ENCODE peak calls at places on chromosomes 12 and 14, in six cellular contexts. H is GM12878, P is endothelial cell of umbilical vein, T is A549, Q is K562, F is HepG2. U is an unnamed sample.

GRCh38 chr14:25411933-25412757 is 362.2 kb upstream of the STXBP6 start:
- DNase-seq in F (no peak), T (no peak), H (no peak), Q (peak), P (no peak), U (peak)

GRCh38 chr12:124864326-124864752 is 675 bp upstream of the SCARB1 start:
- DNase-seq in T (no peak), H (no peak), P (no peak), Q (no peak), F (no peak), U (no peak)

GRCh38 chr12:54529581-54529980 is 19.8 kb upstream of the PDE1B start:
- DNase-seq in T (no peak), F (no peak), P (no peak), H (no peak), Q (no peak), U (no peak)

GRCh38 chr12:56488041-56488955 is at the start of gene GLS2:
- DNase-seq in H (peak), F (peak), P (peak), T (peak), Q (peak), U (no peak)

GRCh38 chr12:65881348-65881961 is 57.2 kb downstream of the HMGA2 start:
- DNase-seq in H (no peak), P (no peak), T (no peak), Q (no peak), F (no peak), U (peak)

GRCh38 chr14:74763803-74764531 is 851 bp downstream of the YLPM1 start:
- DNase-seq in P (peak), H (no peak), F (no peak), T (no peak), Q (no peak), U (peak)

GRCh38 chr12:122992386-122992785 is 11.9 kb downstream of the ARL6IP4 start:
- DNase-seq in Q (no peak), H (no peak), T (no peak), P (no peak), F (no peak), U (no peak)

GRCh38 chr12:75602111-75602510 is 90.7 kb upstream of the KRR1 start:
- DNase-seq in H (no peak), T (no peak), Q (no peak), P (no peak), F (no peak), U (no peak)

GRCh38 chr12:34603382-34604035 is 581.2 kb downstream of the ALG10 start:
- DNase-seq in Q (peak), P (no peak), H (no peak), F (no peak), T (no peak), U (no peak)

GRCh38 chr14:72104011-72104613 is 171.9 kb downstream of the RGS6 start:
- DNase-seq in P (no peak), T (peak), H (no peak), F (no peak), Q (peak), U (peak)

GRCh38 chr12:12800406-12801180 is 12.6 kb upstream of the DDX47 start:
- DNase-seq in F (no peak), T (no peak), P (no peak), Q (no peak), H (no peak), U (no peak)

GRCh38 chr12:47741340-47741703 is 16.0 kb upstream of the ENDOU start:
- DNase-seq in F (no peak), H (no peak), T (no peak), P (peak), Q (no peak), U (peak)

GRCh38 chr12:5830121-5830520 is 114.9 kb downstream of the ANO2 start:
- DNase-seq in T (no peak), H (no peak), F (no peak), P (no peak), Q (no peak), U (peak)

GRCh38 chr14:52936437-52936836 is 14.4 kb downstream of the FERMT2 start:
- DNase-seq in Q (no peak), T (no peak), F (no peak), P (no peak), H (no peak), U (no peak)

GRCh38 chr14:75022655-75023054 is 19.9 kb downstream of the EIF2B2 start:
- DNase-seq in P (peak), Q (peak), H (no peak), T (peak), F (peak), U (peak)

GRCh38 chr12:69348162-69348938 is at the start of gene LYZ:
- DNase-seq in Q (no peak), H (no peak), F (peak), P (no peak), T (no peak), U (peak)

GRCh38 chr12:123061806-123062205 is 81.3 kb downstream of the ARL6IP4 start:
- DNase-seq in P (no peak), H (no peak), T (no peak), F (no peak), Q (no peak), U (no peak)

GRCh38 chr14:68749487-68750475 is 43.1 kb downstream of the ZFP36L1 start:
- DNase-seq in F (no peak), Q (peak), T (no peak), P (no peak), H (no peak), U (no peak)

GRCh38 chr12:74620932-74621331 is 83.3 kb downstream of the ATXN7L3B start:
- DNase-seq in F (no peak), T (no peak), H (no peak), P (no peak), Q (no peak), U (no peak)

GRCh38 chr12:71661977-71662522 is 1.6 kb downstream of the ZFC3H1 start:
- DNase-seq in P (peak), H (no peak), T (no peak), F (no peak), Q (no peak), U (no peak)

GRCh38 chr12:49627752-49628360 is 4.5 kb downstream of the PRPF40B start:
- DNase-seq in H (no peak), P (peak), T (no peak), Q (no peak), F (no peak), U (no peak)

GRCh38 chr12:116136340-116136739 is 141.2 kb downstream of the MED13L start:
- DNase-seq in H (no peak), T (no peak), F (no peak), Q (no peak), P (peak), U (peak)

GRCh38 chr14:93944348-93945069 is 17.4 kb downstream of the FAM181A start:
- DNase-seq in F (no peak), Q (no peak), P (no peak), H (no peak), T (no peak), U (no peak)

GRCh38 chr12:91219511-91219910 is 36.9 kb upstream of the DCN start:
- DNase-seq in F (no peak), Q (no peak), H (no peak), P (no peak), T (no peak), U (no peak)

DNA sequence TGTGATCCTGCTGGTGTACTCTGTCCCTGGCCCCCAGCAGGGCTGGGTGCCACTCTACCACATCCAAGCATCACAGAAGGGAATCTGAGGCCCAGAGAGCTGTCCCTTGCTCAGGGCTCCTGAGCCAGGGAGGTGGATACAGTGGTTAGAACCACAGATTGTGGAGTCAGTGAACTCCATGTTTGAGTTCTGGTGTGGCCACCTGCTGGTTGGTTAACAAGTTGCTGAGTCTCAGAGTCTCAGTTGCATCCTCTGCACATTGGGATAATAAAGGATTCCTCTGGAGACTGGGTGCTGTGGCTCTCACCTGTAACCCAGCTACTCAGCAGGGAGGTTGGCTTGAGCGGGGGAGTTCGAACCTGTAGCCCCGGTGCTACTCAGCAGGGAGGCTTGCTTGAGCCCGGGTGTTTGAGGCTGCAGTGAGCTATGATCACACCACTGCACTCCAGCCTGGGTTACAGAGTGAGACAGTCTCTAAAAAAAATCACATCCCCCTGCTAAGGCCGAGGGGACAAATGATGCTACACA is 39.4 kb downstream of the MVK start:
- DNase-seq in Q (peak), F (peak), P (no peak), H (no peak), T (peak), U (peak)
- TF ChIP-seq MYC in Q (no peak), F (no peak), P (no peak), H (no peak), T (no peak), U (no peak)

GRCh38 chr14:85310491-85311272 is 219.3 kb upstream of the FLRT2 start:
- DNase-seq in H (no peak), T (no peak), F (no peak), P (peak), Q (no peak), U (no peak)

GRCh38 chr14:85316701-85317100 is 213.2 kb upstream of the FLRT2 start:
- DNase-seq in Q (no peak), T (no peak), H (no peak), F (no peak), P (no peak), U (no peak)

GRCh38 chr14:85315891-85316290 is 214.1 kb upstream of the FLRT2 start:
- DNase-seq in T (no peak), Q (no peak), F (no peak), H (no peak), P (no peak), U (no peak)

GRCh38 chr14:85315290-85315689 is 214.7 kb upstream of the FLRT2 start:
- DNase-seq in Q (no peak), T (no peak), H (no peak), F (no peak), P (no peak), U (no peak)

DNA sequence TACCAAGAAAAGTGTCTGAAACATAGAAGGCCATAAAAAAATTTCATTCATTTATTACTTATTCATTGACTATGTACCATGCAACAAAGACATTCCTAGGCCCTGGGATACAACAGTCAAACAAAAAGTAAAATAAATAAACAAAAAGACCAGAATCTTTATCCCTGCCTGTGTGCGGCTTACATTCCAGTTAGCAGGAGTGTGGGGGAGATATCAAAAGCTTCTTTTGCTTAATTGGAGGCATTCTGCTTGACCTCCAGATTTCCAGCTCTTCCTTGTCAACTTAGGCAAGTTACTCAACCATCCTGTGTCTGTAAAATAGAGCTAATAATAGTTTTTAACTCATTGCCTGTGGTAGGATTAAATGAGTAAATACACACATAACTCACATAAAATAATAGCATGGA is 216.1 kb upstream of the FLRT2 start:
- DNase-seq in T (no peak), F (no peak), Q (no peak), H (no peak), P (peak), U (no peak)
- TF ChIP-seq MYC in T (no peak), F (no peak), Q (no peak), H (no peak), P (no peak), U (no peak)

GRCh38 chr12:88496429-88497190 is 83.7 kb downstream of the KITLG start:
- DNase-seq in H (no peak), F (no peak), Q (no peak), T (no peak), P (no peak), U (no peak)

GRCh38 chr12:88505696-88506095 is 74.6 kb downstream of the KITLG start:
- DNase-seq in P (no peak), Q (no peak), H (no peak), F (no peak), T (no peak), U (no peak)

GRCh38 chr12:88503344-88503743 is 76.9 kb downstream of the KITLG start:
- DNase-seq in H (no peak), T (no peak), P (no peak), Q (no peak), F (no peak), U (no peak)

GRCh38 chr12:88501976-88502938 is 78.0 kb downstream of the KITLG start:
- DNase-seq in T (no peak), H (no peak), F (no peak), P (no peak), Q (no peak), U (no peak)
- TF ChIP-seq MYC in T (no peak), H (no peak), F (no peak), P (no peak), Q (no peak), U (no peak)

GRCh38 chr12:62933220-62933870 is 1.6 kb downstream of the PPM1H start:
- DNase-seq in F (peak), Q (peak), P (peak), H (no peak), T (peak), U (no peak)
- TF ChIP-seq MYC in F (no peak), Q (no peak), P (no peak), H (no peak), T (no peak), U (no peak)

GRCh38 chr14:39230416-39230815 is 3.3 kb upstream of the MIA2 start:
- DNase-seq in H (no peak), Q (no peak), F (no peak), P (no peak), T (no peak), U (peak)

GRCh38 chr14:39229601-39230110 is 4.1 kb upstream of the MIA2 start:
- DNase-seq in F (no peak), P (no peak), Q (peak), T (no peak), H (no peak), U (no peak)

GRCh38 chr14:39233680-39234326 is at the start of gene MIA2:
- DNase-seq in H (no peak), F (peak), P (no peak), Q (no peak), T (peak), U (no peak)

GRCh38 chr14:39229222-39229543 is 4.5 kb upstream of the MIA2 start:
- DNase-seq in F (no peak), P (no peak), Q (no peak), H (no peak), T (no peak), U (no peak)

DNA sequence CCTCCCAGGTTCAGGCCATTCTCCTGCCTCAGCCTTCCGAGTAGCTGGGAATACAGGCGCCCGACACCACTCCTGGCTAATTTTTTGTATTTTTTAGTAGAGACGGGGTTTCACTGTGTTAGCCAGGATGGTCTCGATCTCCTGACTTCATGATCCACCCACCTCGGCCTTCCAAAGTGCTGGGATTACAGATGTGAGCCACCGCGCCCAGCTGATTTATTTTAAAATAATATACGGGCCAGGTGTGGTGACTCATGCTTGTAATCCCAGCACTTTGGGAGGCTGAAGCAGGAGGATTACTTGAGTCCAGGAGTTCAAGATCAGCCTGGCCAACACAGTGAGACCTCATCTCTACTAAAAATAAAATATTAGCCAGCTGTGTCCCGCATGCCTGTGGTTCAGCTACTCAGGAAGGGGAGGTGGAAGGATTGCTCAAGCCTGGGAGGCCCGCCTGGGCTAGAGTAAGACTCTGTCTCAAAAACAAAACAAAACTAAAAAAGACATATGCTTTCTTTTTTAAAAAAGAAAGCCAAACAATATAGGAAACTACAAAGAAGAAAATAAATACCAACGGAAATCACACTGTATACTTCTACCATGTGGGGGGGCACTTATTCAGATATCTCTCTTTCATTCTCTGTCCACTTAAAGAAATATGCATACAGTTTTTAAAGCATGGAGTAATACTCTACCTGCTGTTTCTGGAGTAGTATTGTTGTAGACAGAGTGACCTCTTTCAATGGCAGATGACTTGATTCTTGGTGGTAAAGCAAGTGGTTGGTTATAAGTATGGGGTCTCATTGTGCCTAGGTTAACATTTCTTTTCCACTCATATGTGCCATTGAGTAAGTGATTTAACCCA is 930 bp upstream of the MIA2 start:
- DNase-seq in H (no peak), P (no peak), T (no peak), F (peak), Q (no peak), U (peak)
- TF ChIP-seq MYC in H (no peak), P (no peak), T (no peak), F (peak), Q (no peak), U (no peak)

DNA sequence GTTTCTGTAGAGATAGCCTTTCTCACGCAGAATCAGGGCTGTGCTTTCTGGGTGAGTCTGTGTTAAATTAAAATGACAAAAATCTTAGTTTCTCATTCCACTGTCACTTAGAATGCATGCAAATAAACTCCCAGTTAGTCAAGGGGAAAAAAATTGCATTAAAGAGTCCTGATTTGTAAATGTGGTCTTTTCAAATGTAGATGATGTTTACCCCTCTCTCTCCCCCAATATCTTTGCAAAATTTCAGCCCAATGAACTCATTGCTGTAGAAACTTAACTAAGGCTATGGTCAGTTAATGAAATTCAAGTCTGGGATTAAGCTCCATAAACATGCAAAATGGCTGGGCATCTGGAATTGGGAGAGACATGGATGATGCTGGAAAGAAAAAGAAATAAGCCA is 77.9 kb upstream of the MGAT4C start:
- DNase-seq in Q (no peak), F (no peak), H (no peak), T (no peak), P (no peak), U (no peak)
- TF ChIP-seq MYC in Q (no peak), F (no peak), H (no peak), T (no peak), P (no peak), U (no peak)

GRCh38 chr12:31491819-31492598 is 98.9 kb downstream of the DENND5B start:
- DNase-seq in T (peak), Q (no peak), F (peak), P (peak), H (no peak), U (no peak)
- TF ChIP-seq MYC in T (no peak), Q (no peak), F (no peak), P (no peak), H (no peak), U (no peak)

U was measured in NB4.